ENCODE peak calls at places on chromosomes 5 and 9, in four cellular contexts. C, U, B and O are unnamed samples.

GRCh38 chr5:157160001-157160400 is 6.1 kb downstream of the GARIN3 start:
- DNase-seq in C (peak), U (no peak), B (no peak), O (no peak)

GRCh38 chr9:12185856-12186255 is 507.3 kb upstream of the TYRP1 start:
- DNase-seq in C (no peak), U (no peak), B (no peak), O (no peak)

GRCh38 chr5:176524138-176524537 is 13.1 kb downstream of the RNF44 start:
- DNase-seq in C (no peak), U (no peak), B (no peak), O (no peak)

GRCh38 chr9:137494104-137494544 is 35.0 kb upstream of the NSMF start:
- DNase-seq in C (no peak), U (peak), B (no peak), O (no peak)

GRCh38 chr5:85670417-85670816 is 947.3 kb upstream of the COX7C start:
- DNase-seq in C (no peak), U (no peak), B (no peak), O (no peak)

GRCh38 chr5:3352711-3353110 is 242.9 kb upstream of the IRX1 start:
- DNase-seq in C (no peak), U (no peak), B (no peak), O (no peak)

GRCh38 chr9:137828527-137829259 is 48.9 kb upstream of the CACNA1B start:
- DNase-seq in C (no peak), U (no peak), B (peak), O (peak)

GRCh38 chr5:151699071-151699901 is 12.6 kb upstream of the SPARC start:
- DNase-seq in C (no peak), U (peak), B (peak), O (peak)

GRCh38 chr5:50302815-50303490 is 138.1 kb downstream of the EMB start:
- DNase-seq in C (no peak), U (no peak), B (peak), O (peak)